ENCODE peak calls at places on chromosomes 1 and 21, in four cellular contexts. G is H1, A is HepG2, I is GM12878. H is an unnamed sample.
A peak's percentile ranks its signal among the peaks of the same experiment; 100 is the strongest.

GRCh38 chr1:42529724-42530161 is 66.7 kb downstream of the CCDC30 start:
- DNase-seq in G (no peak), A (no peak), I (no peak), H (no peak)

GRCh38 chr1:179867493-179868330 is 9.9 kb downstream of the TOR1AIP2 start:
- DNase-seq in G (no peak), A (peak; percentile 58), I (no peak), H (peak; percentile 56)

GRCh38 chr1:223216074-223216473 is 73.0 kb upstream of the TLR5 start:
- DNase-seq in G (no peak), A (no peak), I (no peak), H (no peak)

GRCh38 chr1:91381844-91382243 is 22.8 kb downstream of the HFM1 start:
- DNase-seq in G (no peak), A (no peak), I (no peak), H (peak; percentile 63)

GRCh38 chr21:28181730-28182129 is 810.9 kb downstream of the LTN1 start:
- DNase-seq in G (no peak), A (no peak), I (no peak), H (no peak)

GRCh38 chr1:28369518-28370219 is at the start of gene PHACTR4:
- DNase-seq in G (peak; percentile 96), A (peak; percentile 92), I (peak; percentile 61), H (peak; percentile 96)

GRCh38 chr1:192575499-192576189 is at the start of gene RGS1:
- DNase-seq in G (no peak), A (no peak), I (peak; percentile 97), H (no peak)

GRCh38 chr1:2919826-2920225 is 101.4 kb upstream of the ACTRT2 start:
- DNase-seq in G (no peak), A (no peak), I (no peak), H (no peak)

GRCh38 chr1:64398937-64399336 is 71.0 kb upstream of the CACHD1 start:
- DNase-seq in G (no peak), A (no peak), I (no peak), H (no peak)

GRCh38 chr21:34962136-34962535 is 87.0 kb downstream of the RUNX1 start:
- DNase-seq in G (no peak), A (no peak), I (no peak), H (no peak)

GRCh38 chr1:244422174-244422573 is 29.5 kb downstream of the ADSS2 start:
- DNase-seq in G (no peak), A (no peak), I (no peak), H (no peak)

GRCh38 chr1:40861227-40862003 is 748 bp downstream of the CITED4 start:
- DNase-seq in G (no peak), A (no peak), I (no peak), H (no peak)

GRCh38 chr1:14959295-14959694 is 194.3 kb upstream of the TMEM51 start:
- DNase-seq in G (no peak), A (no peak), I (no peak), H (no peak)

GRCh38 chr1:108893141-108893530 is 16.4 kb downstream of the GPSM2 start:
- DNase-seq in G (no peak), A (no peak), I (no peak), H (no peak)

GRCh38 chr1:111704776-111705175 is 34.4 kb downstream of the INKA2 start:
- DNase-seq in G (no peak), A (no peak), I (no peak), H (peak; percentile 27)
- TF ChIP-seq HDAC6 in G (no peak), A (no peak), I (no peak), H (no peak)

GRCh38 chr21:42576639-42577038 is 63.0 kb downstream of the SLC37A1 start:
- DNase-seq in G (no peak), A (no peak), I (no peak), H (no peak)
- TF ChIP-seq HDAC6 in G (no peak), A (no peak), I (no peak), H (no peak)

DNA sequence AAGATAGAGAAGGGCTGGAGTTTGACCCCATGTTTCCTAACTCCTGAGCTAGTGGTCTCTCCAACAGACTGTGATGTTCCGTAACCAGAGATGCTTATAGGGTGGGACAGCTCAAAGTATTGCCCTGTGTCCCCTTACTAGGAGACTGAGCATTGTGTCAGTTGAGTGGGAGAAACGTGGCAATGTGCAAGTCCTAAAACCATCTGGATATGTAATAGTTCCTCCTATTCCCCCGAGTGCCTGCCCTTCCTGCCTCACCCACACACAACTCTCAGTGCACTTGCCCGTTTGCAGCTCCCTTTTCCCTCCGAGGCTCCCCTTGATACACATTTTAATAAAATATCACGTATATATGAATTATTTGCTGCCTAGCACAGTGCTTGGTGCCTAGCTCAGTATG is 3.4 kb downstream of the PIGV start:
- DNase-seq in G (no peak), A (no peak), I (no peak), H (no peak)
- TF ChIP-seq HDAC6 in G (no peak), A (no peak), I (no peak), H (no peak)

DNA sequence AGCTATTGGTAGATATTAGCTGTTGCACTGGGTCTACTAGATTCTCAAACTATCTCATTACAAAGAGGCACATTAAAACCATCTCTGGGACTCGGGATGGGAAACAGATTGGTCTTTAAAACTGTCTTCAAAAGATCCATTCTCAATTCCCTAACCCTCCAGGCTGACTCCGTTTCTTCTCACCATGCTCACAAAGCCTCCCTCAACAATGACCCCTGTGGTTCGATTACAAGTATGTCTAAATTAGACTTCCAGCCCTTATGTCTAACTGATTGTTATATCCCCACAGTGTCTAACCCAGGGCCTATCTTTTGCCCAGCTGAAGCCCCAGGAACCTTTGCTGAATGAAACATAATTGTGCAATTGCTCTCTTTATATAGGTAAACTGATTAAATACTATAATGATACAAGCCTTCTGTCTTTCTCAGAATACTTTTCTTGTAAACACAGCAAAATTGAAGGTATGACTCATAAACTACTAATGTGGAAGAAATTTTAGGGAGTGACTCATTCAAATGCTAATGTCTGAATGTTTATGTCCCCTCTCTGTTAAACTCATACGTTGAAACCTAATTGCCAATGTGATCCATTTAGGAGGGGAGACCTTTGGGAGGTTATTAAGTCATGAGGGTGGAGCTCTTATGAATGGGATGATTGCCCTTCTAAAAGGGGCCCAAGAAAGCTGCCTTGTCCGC is 65.6 kb upstream of the DAB1 start:
- DNase-seq in G (no peak), A (no peak), I (no peak), H (no peak)
- TF ChIP-seq HDAC6 in G (no peak), A (no peak), I (no peak), H (no peak)

DNA sequence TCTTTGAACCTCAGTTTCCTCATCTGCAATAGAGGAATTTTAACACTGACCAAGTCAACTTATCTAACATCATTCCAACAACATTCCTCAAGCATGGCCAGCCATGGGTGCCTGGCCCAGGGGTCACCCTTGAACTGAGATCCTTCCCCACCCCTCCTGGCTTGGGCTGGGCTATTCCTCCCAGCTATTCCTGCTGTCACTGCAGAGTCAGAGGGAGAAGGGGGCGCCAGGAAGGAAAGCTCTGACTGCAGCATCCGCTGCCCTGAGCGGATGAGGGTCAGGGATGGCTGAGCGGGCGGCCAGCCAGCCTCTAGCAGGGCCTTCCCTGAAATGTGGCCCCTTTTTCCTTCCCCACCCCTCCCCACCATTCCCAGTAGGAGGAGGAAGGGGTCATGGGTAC is 3.1 kb downstream of the TINAGL1 start:
- DNase-seq in G (no peak), A (no peak), I (no peak), H (no peak)
- TF ChIP-seq HDAC6 in G (no peak), A (no peak), I (no peak), H (no peak)

DNA sequence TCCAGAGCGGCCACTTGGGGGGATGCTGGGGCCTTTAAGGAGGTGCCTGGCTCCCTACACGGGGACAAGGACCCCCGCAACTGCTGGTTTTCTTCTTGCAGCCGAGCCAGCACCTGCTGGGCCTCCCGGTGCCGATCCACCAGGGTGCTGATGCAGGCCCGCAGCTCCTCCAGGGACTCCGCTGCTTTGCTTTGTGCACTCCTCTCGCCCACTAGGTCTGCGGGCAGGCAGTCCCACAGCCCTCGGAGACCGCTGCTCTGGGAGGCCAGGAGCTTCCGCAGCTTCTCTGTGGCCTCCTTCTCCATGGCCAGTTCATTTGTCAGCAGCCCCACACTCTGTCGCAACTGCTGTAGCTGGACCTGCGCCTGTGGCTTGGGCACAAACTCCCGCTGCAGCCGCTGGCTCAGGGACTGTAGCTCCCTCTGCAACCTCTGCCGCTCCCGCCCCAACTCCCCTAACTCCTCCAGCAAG is 13.2 kb downstream of the ANKRD35 start:
- DNase-seq in G (no peak), A (no peak), I (no peak), H (no peak)
- TF ChIP-seq HDAC6 in G (no peak), A (no peak), I (no peak), H (no peak)

GRCh38 chr21:39364949-39365348 is 16.1 kb upstream of the HMGN1 start:
- DNase-seq in G (no peak), A (no peak), I (no peak), H (no peak)
- TF ChIP-seq HDAC6 in G (no peak), A (no peak), I (no peak), H (no peak)

DNA sequence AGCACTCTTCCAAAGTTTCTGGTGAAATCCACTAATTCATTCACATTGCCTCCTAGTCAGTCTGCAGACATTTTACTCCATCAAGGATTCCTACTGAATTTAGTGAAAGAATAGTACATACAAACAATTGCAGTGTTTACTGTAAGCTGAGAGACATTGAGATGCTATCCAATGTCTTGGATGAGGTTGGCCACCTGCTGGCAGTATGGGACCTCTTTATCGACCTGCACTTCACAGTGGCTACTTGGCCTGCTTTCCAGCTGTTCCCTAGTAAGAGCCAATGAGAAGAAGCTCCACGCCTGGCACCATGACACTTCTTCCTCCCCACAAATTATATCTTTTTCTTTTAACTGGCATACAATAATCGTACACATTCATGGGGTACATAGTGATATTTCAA is 51.5 kb upstream of the LRIF1 start:
- DNase-seq in G (no peak), A (peak; percentile 6), I (no peak), H (no peak)
- TF ChIP-seq HDAC6 in G (no peak), A (no peak), I (no peak), H (no peak)

DNA sequence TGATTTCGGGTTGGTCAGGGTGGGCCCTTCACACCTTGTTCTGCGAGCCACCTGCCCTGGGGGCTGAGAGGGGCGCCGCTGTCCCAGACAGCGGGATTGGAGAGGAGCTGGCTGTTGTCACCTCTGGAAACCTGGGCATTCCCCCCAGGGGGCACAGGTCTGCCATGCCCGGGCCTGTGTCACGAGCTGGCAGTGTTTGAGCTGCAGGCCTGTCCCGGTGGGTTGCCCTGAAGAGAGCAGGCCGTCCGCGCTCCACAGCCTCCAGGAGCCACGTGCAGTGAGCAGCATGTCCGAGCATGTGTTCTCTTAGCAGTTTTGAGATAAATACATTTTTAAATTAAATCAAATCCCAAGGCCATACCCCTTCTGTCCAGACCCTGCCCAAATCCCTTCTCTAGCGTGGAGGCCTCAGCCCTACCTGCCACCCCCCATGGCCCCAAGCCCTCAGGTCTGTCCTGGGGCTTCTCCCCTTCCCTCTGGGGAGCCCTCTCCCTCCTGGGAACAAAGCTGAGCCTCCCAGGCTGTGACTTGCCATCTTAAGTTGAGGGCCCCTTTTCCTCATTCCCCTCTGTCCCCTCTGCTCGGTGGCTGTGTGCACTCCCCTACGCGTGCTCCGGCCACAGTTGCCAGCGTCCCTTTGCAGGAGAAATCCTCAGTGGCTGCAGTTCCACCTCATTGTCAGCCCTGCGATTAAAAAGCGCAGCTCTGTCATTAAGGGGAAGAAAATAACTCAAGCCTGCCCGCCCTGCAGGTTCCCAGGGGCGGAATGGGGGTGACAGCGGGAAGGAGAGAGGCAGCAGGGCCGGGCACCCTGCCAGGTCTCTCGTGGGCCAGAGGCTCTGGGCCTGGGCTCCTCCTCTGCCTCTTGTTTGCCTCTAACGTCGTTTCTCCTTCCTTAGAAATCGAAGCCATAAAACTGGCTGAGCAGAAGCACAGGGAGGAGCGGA is 26.6 kb downstream of the SLX9 start:
- DNase-seq in G (no peak), A (no peak), I (no peak), H (no peak)
- TF ChIP-seq HDAC6 in G (no peak), A (no peak), I (no peak), H (no peak)

GRCh38 chr1:45299981-45300668 is 26.6 kb upstream of the HPDL start:
- DNase-seq in G (no peak), A (peak; percentile 80), I (no peak), H (peak; percentile 75)
- TF ChIP-seq HDAC6 in G (no peak), A (no peak), I (no peak), H (no peak)

H was measured in K562.